ENCODE peak calls at places on chromosomes 2 and 18, in five cellular contexts. B is fibroblast of the aortic adventitia; P is CD4-positive, alpha-beta T cell; U is neural progenitor cell; L is Calu3. O is an unnamed sample.

GRCh38 chr2:119480718-119481142 is 43.6 kb downstream of the SCTR start:
- DNase-seq in B (no peak), P (no peak), U (no peak), L (no peak), O (no peak)

GRCh38 chr2:127586746-127587295 is 51.3 kb downstream of the MYO7B start:
- DNase-seq in B (no peak), P (no peak), U (no peak), L (no peak), O (no peak)

GRCh38 chr2:11506611-11506969 is 27.3 kb upstream of the GREB1 start:
- DNase-seq in B (no peak), P (no peak), U (no peak), L (no peak), O (no peak)

GRCh38 chr2:216292886-216293291 is 79.4 kb downstream of the MARCHF4 start:
- DNase-seq in B (peak; percentile 84), P (no peak), U (no peak), L (no peak), O (no peak)

GRCh38 chr2:165469417-165469816 is at the start of gene CSRNP3:
- DNase-seq in B (peak; percentile 81), P (no peak), U (peak; percentile 89), L (peak; percentile 66), O (peak; percentile 62)

GRCh38 chr18:34350778-34351177 is 126.1 kb upstream of the NOL4 start:
- DNase-seq in B (no peak), P (no peak), U (no peak), L (no peak), O (no peak)

GRCh38 chr2:24076849-24077534 is 866 bp upstream of the SF3B6 start:
- DNase-seq in B (peak; percentile 15), P (no peak), U (peak; percentile 45), L (no peak), O (peak; percentile 17)

GRCh38 chr2:222320441-222321395 is 21.9 kb upstream of the PAX3 start:
- DNase-seq in B (no peak), P (no peak), U (peak; percentile 62), L (no peak), O (no peak)

GRCh38 chr2:136015688-136016087 is 30.3 kb upstream of the DARS1 start:
- DNase-seq in B (no peak), P (no peak), U (no peak), L (no peak), O (no peak)

GRCh38 chr2:212745359-212745758 is 206.8 kb upstream of the ERBB4 start:
- DNase-seq in B (no peak), P (no peak), U (no peak), L (no peak), O (no peak)

GRCh38 chr2:144705328-144706245 is 185.7 kb upstream of the ZEB2 start:
- DNase-seq in B (peak; percentile 65), P (no peak), U (no peak), L (no peak), O (no peak)

GRCh38 chr18:55012041-55012440 is 52.8 kb upstream of the CCDC68 start:
- DNase-seq in B (no peak), P (no peak), U (no peak), L (peak; percentile 64), O (no peak)

GRCh38 chr2:219475697-219476604 is 22.7 kb upstream of the GMPPA start:
- DNase-seq in B (peak; percentile 62), P (peak; percentile 29), U (peak; percentile 79), L (peak; percentile 89), O (peak; percentile 87)

GRCh38 chr2:134181219-134181618 is 72.7 kb upstream of the MGAT5 start:
- DNase-seq in B (no peak), P (peak; percentile 64), U (no peak), L (no peak), O (no peak)

GRCh38 chr2:207594245-207594644 is 30.9 kb downstream of the METTL21A start:
- DNase-seq in B (no peak), P (no peak), U (no peak), L (no peak), O (no peak)

GRCh38 chr2:43076676-43077075 is 149.7 kb downstream of the ZFP36L2 start:
- DNase-seq in B (no peak), P (no peak), U (no peak), L (no peak), O (no peak)

GRCh38 chr2:23994567-23994966 is 15.3 kb upstream of the MFSD2B start:
- DNase-seq in B (no peak), P (no peak), U (no peak), L (no peak), O (no peak)

GRCh38 chr18:54052732-54053131 is 171.7 kb downstream of the MBD2 start:
- DNase-seq in B (no peak), P (no peak), U (no peak), L (no peak), O (no peak)

GRCh38 chr2:184053326-184053725 is 545.0 kb upstream of the ZNF804A start:
- DNase-seq in B (no peak), P (no peak), U (no peak), L (peak; percentile 34), O (no peak)

GRCh38 chr2:233063976-233064411 is 3.9 kb downstream of the INPP5D start:
- DNase-seq in B (no peak), P (no peak), U (no peak), L (no peak), O (no peak)

GRCh38 chr2:126655500-126656310 is at the start of gene GYPC:
- DNase-seq in B (peak; percentile 87), P (peak; percentile 46), U (peak; percentile 72), L (no peak), O (no peak)

GRCh38 chr2:59296279-59296678 is 1055.2 kb upstream of the FANCL start:
- DNase-seq in B (no peak), P (no peak), U (no peak), L (no peak), O (no peak)

GRCh38 chr2:169001116-169001815 is 29.9 kb downstream of the ABCB11 start:
- DNase-seq in B (no peak), P (no peak), U (no peak), L (no peak), O (no peak)

GRCh38 chr2:158518083-158518482 is 61.3 kb downstream of the PKP4 start:
- DNase-seq in B (peak; percentile 74), P (no peak), U (peak; percentile 9), L (no peak), O (no peak)

GRCh38 chr2:241035142-241035817 is 36.9 kb downstream of the SNED1 start:
- DNase-seq in B (no peak), P (no peak), U (peak; percentile 57), L (no peak), O (no peak)

GRCh38 chr2:73995810-73996209 is 11.1 kb downstream of the TET3 start:
- DNase-seq in B (no peak), P (no peak), U (no peak), L (no peak), O (no peak)

GRCh38 chr2:164657129-164657528 is 35.8 kb upstream of the GRB14 start:
- DNase-seq in B (peak; percentile 80), P (no peak), U (no peak), L (no peak), O (no peak)

GRCh38 chr2:23801396-23801795 is 125.5 kb downstream of the ATAD2B start:
- DNase-seq in B (peak; percentile 72), P (no peak), U (no peak), L (no peak), O (no peak)

GRCh38 chr18:30623401-30624065 is 419.0 kb downstream of the DSC3 start:
- DNase-seq in B (no peak), P (no peak), U (no peak), L (no peak), O (no peak)

GRCh38 chr18:44927127-44927849 is 246.6 kb downstream of the SETBP1 start:
- DNase-seq in B (no peak), P (no peak), U (no peak), L (no peak), O (no peak)
- TF ChIP-seq CTCF in B (no peak), P (no peak), U (no peak), L (no peak), O (no peak)

GRCh38 chr2:232027530-232027929 is 66.0 kb downstream of the DIS3L2 start:
- DNase-seq in B (no peak), P (no peak), U (no peak), L (no peak), O (no peak)

GRCh38 chr2:232028071-232028470 is 66.6 kb downstream of the DIS3L2 start:
- DNase-seq in B (peak; percentile 7), P (no peak), U (no peak), L (no peak), O (no peak)

GRCh38 chr2:232029336-232029735 is 67.8 kb downstream of the DIS3L2 start:
- DNase-seq in B (no peak), P (no peak), U (no peak), L (no peak), O (no peak)

GRCh38 chr2:232028631-232029030 is 67.1 kb downstream of the DIS3L2 start:
- DNase-seq in B (peak; percentile 77), P (no peak), U (no peak), L (no peak), O (no peak)

DNA sequence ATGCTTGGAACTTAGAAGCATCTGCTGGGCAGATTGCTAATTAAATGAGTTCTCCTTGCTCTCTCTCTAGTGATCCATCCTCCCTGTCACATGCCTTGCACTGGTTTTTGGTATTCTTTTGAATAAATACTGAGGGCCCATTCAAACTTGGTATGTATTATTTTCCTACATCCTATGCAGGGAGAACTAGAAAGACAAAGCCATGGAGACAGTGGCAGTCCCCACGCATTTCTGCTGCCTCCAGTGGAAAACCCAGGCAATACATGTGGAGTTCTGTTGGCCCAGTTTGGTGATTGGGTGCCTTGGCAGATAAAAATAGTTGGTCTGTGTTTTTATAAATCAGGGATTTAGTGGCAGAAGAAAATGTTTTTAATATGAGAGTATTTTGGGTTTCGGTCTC is 68.7 kb downstream of the DIS3L2 start:
- DNase-seq in B (no peak), P (no peak), U (no peak), L (no peak), O (no peak)
- TF ChIP-seq CTCF in B (peak; percentile 18), P (no peak), U (peak; percentile 41), L (peak; percentile 18), O (peak; percentile 26)

GRCh38 chr18:61893304-61893970 is 630 bp upstream of the RNF152 start:
- DNase-seq in B (peak; percentile 34), P (peak; percentile 6), U (peak; percentile 81), L (peak; percentile 64), O (peak; percentile 59)
- TF ChIP-seq CTCF in B (no peak), P (no peak), U (no peak), L (no peak), O (no peak)

GRCh38 chr2:16726147-16726546 is 60.5 kb upstream of the CYRIA start:
- DNase-seq in B (no peak), P (no peak), U (no peak), L (no peak), O (no peak)

GRCh38 chr2:16728742-16729141 is 63.1 kb upstream of the CYRIA start:
- DNase-seq in B (no peak), P (no peak), U (no peak), L (no peak), O (no peak)

GRCh38 chr2:16726577-16726976 is 60.9 kb upstream of the CYRIA start:
- DNase-seq in B (no peak), P (no peak), U (no peak), L (no peak), O (no peak)

GRCh38 chr2:16725549-16725948 is 59.9 kb upstream of the CYRIA start:
- DNase-seq in B (no peak), P (no peak), U (no peak), L (no peak), O (no peak)

DNA sequence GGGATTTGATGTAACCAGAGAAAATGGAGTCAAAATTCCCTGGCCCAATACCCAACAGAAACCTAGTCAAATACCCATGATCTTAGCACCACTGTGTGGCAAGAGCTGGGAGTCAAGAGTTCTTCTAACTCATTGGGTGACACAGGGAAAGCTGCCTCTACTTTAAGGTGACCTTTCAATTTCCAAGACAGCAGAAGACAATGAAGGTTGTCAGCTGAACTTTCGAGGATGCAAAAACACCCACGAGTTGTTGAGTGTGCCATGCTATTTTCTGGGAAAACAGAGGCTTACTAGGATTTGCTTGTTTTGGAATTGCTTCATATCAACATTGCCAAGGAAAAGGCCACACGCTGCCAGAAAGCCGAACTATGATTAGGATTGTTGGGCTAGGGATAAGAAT is 61.6 kb upstream of the CYRIA start:
- DNase-seq in B (peak; percentile 0), P (no peak), U (no peak), L (no peak), O (no peak)
- TF ChIP-seq CTCF in B (no peak), P (no peak), U (no peak), L (no peak), O (no peak)